ENCODE peak calls at places on chromosomes 5 and 9, in nine cellular contexts. One of them, this sample, is unnamed.

GRCh38 chr9:133467101-133467500 is 7.3 kb downstream of the CACFD1 start:
- DNase-seq in upper lobe of right lung: no peak
- DNase-seq in neuronal stem cell: no peak
- DNase-seq in pancreas: no peak
- DNase-seq in CD8-positive, alpha-beta T cell: no peak
- DNase-seq in adipocyte: no peak
- DNase-seq in psoas muscle: no peak
- DNase-seq in Peyer's patch: no peak
- DNase-seq in spleen: no peak
- DNase-seq in this sample: no peak

GRCh38 chr5:76499528-76500161 is 96.6 kb downstream of the IQGAP2 start:
- DNase-seq in psoas muscle: no peak
- DNase-seq in adipocyte: no peak
- DNase-seq in CD8-positive, alpha-beta T cell: no peak
- DNase-seq in pancreas: no peak
- DNase-seq in Peyer's patch: no peak
- DNase-seq in spleen: no peak
- DNase-seq in upper lobe of right lung: no peak
- DNase-seq in neuronal stem cell: no peak
- DNase-seq in this sample: no peak

GRCh38 chr5:50886657-50887056 is 220.2 kb downstream of the PARP8 start:
- DNase-seq in upper lobe of right lung: no peak
- DNase-seq in psoas muscle: no peak
- DNase-seq in pancreas: no peak
- DNase-seq in spleen: no peak
- DNase-seq in Peyer's patch: no peak
- DNase-seq in CD8-positive, alpha-beta T cell: no peak
- DNase-seq in adipocyte: no peak
- DNase-seq in neuronal stem cell: no peak
- DNase-seq in this sample: no peak

GRCh38 chr9:77834898-77835505 is 186.9 kb upstream of the GNA14 start:
- DNase-seq in upper lobe of right lung: no peak
- DNase-seq in adipocyte: no peak
- DNase-seq in CD8-positive, alpha-beta T cell: no peak
- DNase-seq in Peyer's patch: no peak
- DNase-seq in pancreas: no peak
- DNase-seq in spleen: no peak
- DNase-seq in neuronal stem cell: no peak
- DNase-seq in psoas muscle: no peak
- DNase-seq in this sample: no peak

GRCh38 chr5:116046261-116046660 is 14.0 kb downstream of the ARL14EPL start:
- DNase-seq in Peyer's patch: no peak
- DNase-seq in pancreas: no peak
- DNase-seq in upper lobe of right lung: no peak
- DNase-seq in CD8-positive, alpha-beta T cell: no peak
- DNase-seq in neuronal stem cell: no peak
- DNase-seq in spleen: no peak
- DNase-seq in psoas muscle: no peak
- DNase-seq in adipocyte: no peak
- DNase-seq in this sample: no peak

GRCh38 chr5:40680741-40681350 is 1.1 kb downstream of the PTGER4 start:
- DNase-seq in neuronal stem cell: no peak
- DNase-seq in upper lobe of right lung: peak; percentile 67
- DNase-seq in CD8-positive, alpha-beta T cell: peak; percentile 62
- DNase-seq in adipocyte: no peak
- DNase-seq in psoas muscle: peak; percentile 23
- DNase-seq in pancreas: peak; percentile 41
- DNase-seq in spleen: peak; percentile 89
- DNase-seq in Peyer's patch: no peak
- DNase-seq in this sample: no peak

GRCh38 chr9:101433229-101433628 is 2.3 kb downstream of the ALDOB start:
- DNase-seq in Peyer's patch: no peak
- DNase-seq in adipocyte: no peak
- DNase-seq in pancreas: no peak
- DNase-seq in psoas muscle: no peak
- DNase-seq in CD8-positive, alpha-beta T cell: no peak
- DNase-seq in upper lobe of right lung: no peak
- DNase-seq in neuronal stem cell: no peak
- DNase-seq in spleen: no peak
- DNase-seq in this sample: no peak

GRCh38 chr9:5553211-5553610 is 42.9 kb downstream of the PDCD1LG2 start:
- DNase-seq in psoas muscle: no peak
- DNase-seq in neuronal stem cell: no peak
- DNase-seq in spleen: no peak
- DNase-seq in pancreas: no peak
- DNase-seq in upper lobe of right lung: no peak
- DNase-seq in Peyer's patch: no peak
- DNase-seq in CD8-positive, alpha-beta T cell: no peak
- DNase-seq in adipocyte: peak; percentile 68
- DNase-seq in this sample: peak; percentile 35

GRCh38 chr9:132283863-132284262 is 70.9 kb downstream of the SETX start:
- DNase-seq in neuronal stem cell: no peak
- DNase-seq in upper lobe of right lung: no peak
- DNase-seq in pancreas: no peak
- DNase-seq in Peyer's patch: no peak
- DNase-seq in psoas muscle: no peak
- DNase-seq in spleen: no peak
- DNase-seq in adipocyte: peak; percentile 40
- DNase-seq in CD8-positive, alpha-beta T cell: no peak
- DNase-seq in this sample: no peak

GRCh38 chr5:32461441-32462120 is 17.0 kb upstream of the ZFR start:
- DNase-seq in adipocyte: no peak
- DNase-seq in Peyer's patch: no peak
- DNase-seq in psoas muscle: no peak
- DNase-seq in neuronal stem cell: no peak
- DNase-seq in upper lobe of right lung: no peak
- DNase-seq in CD8-positive, alpha-beta T cell: no peak
- DNase-seq in pancreas: no peak
- DNase-seq in spleen: no peak
- DNase-seq in this sample: no peak

GRCh38 chr9:69955536-69956355 is 87.9 kb upstream of the MAMDC2 start:
- DNase-seq in pancreas: no peak
- DNase-seq in adipocyte: no peak
- DNase-seq in psoas muscle: no peak
- DNase-seq in neuronal stem cell: no peak
- DNase-seq in spleen: no peak
- DNase-seq in Peyer's patch: no peak
- DNase-seq in CD8-positive, alpha-beta T cell: no peak
- DNase-seq in upper lobe of right lung: no peak
- DNase-seq in this sample: no peak

GRCh38 chr5:150559088-150559487 is 51.2 kb downstream of the NDST1 start:
- DNase-seq in Peyer's patch: peak; percentile 18
- DNase-seq in pancreas: no peak
- DNase-seq in psoas muscle: no peak
- DNase-seq in adipocyte: no peak
- DNase-seq in CD8-positive, alpha-beta T cell: no peak
- DNase-seq in spleen: no peak
- DNase-seq in neuronal stem cell: no peak
- DNase-seq in upper lobe of right lung: no peak
- DNase-seq in this sample: no peak

GRCh38 chr9:123364241-123364824 is 8.3 kb downstream of the CRB2 start:
- DNase-seq in pancreas: no peak
- DNase-seq in upper lobe of right lung: no peak
- DNase-seq in Peyer's patch: no peak
- DNase-seq in adipocyte: peak; percentile 27
- DNase-seq in spleen: no peak
- DNase-seq in CD8-positive, alpha-beta T cell: no peak
- DNase-seq in psoas muscle: no peak
- DNase-seq in neuronal stem cell: no peak
- DNase-seq in this sample: no peak

GRCh38 chr5:139275536-139276297 is 17.8 kb upstream of the MATR3 start:
- DNase-seq in psoas muscle: no peak
- DNase-seq in spleen: no peak
- DNase-seq in Peyer's patch: no peak
- DNase-seq in neuronal stem cell: no peak
- DNase-seq in upper lobe of right lung: no peak
- DNase-seq in CD8-positive, alpha-beta T cell: no peak
- DNase-seq in pancreas: no peak
- DNase-seq in adipocyte: no peak
- DNase-seq in this sample: no peak

GRCh38 chr5:139278540-139279274 is 14.8 kb upstream of the MATR3 start:
- DNase-seq in adipocyte: no peak
- DNase-seq in CD8-positive, alpha-beta T cell: no peak
- DNase-seq in spleen: no peak
- DNase-seq in upper lobe of right lung: no peak
- DNase-seq in psoas muscle: no peak
- DNase-seq in Peyer's patch: no peak
- DNase-seq in neuronal stem cell: no peak
- DNase-seq in pancreas: no peak
- DNase-seq in this sample: no peak

GRCh38 chr5:139276426-139276825 is 17.1 kb upstream of the MATR3 start:
- DNase-seq in spleen: no peak
- DNase-seq in upper lobe of right lung: no peak
- DNase-seq in CD8-positive, alpha-beta T cell: no peak
- DNase-seq in Peyer's patch: no peak
- DNase-seq in pancreas: no peak
- DNase-seq in psoas muscle: no peak
- DNase-seq in neuronal stem cell: no peak
- DNase-seq in adipocyte: no peak
- DNase-seq in this sample: no peak

GRCh38 chr5:139273572-139274264 is 19.8 kb upstream of the MATR3 start:
- DNase-seq in CD8-positive, alpha-beta T cell: peak; percentile 83
- DNase-seq in spleen: peak; percentile 97
- DNase-seq in upper lobe of right lung: peak; percentile 95
- DNase-seq in adipocyte: peak; percentile 88
- DNase-seq in psoas muscle: peak; percentile 89
- DNase-seq in pancreas: peak; percentile 92
- DNase-seq in Peyer's patch: peak; percentile 94
- DNase-seq in neuronal stem cell: peak; percentile 88
- DNase-seq in this sample: peak; percentile 97

DNA sequence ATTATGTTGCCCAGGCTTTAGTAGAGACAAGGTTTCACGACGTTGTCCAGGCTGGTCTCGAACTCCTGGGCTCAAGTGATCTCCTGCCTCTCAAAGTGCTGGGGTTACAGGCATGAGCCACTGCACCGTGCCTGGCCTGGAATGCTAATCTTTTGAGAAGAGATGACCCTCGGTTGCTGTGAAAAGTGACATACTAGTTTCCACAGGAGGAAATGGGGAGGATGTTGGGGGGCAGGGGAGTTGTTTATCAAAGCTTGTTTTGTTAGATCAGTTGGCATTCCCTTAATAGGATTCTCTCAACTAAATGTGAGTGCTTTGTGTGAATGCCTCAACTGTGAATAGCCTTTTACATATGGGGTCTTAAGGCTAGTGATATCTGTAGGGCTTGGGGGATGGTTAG is 16.4 kb upstream of the MATR3 start:
- DNase-seq in neuronal stem cell: no peak
- DNase-seq in adipocyte: no peak
- DNase-seq in psoas muscle: no peak
- DNase-seq in pancreas: no peak
- DNase-seq in Peyer's patch: no peak
- DNase-seq in CD8-positive, alpha-beta T cell: no peak
- DNase-seq in spleen: no peak
- DNase-seq in upper lobe of right lung: no peak
- DNase-seq in this sample: no peak
- H3K4me1 ChIP-seq in neuronal stem cell: peaks cover 18% of the 10 kb centered on the region
- H3K4me1 ChIP-seq in adipocyte: peaks cover 44% of the 10 kb centered on the region
- H3K4me1 ChIP-seq in psoas muscle: peaks cover 78% of the 10 kb centered on the region
- H3K4me1 ChIP-seq in pancreas: peaks cover 39% of the 10 kb centered on the region
- H3K4me1 ChIP-seq in Peyer's patch: peaks cover 4% of the 10 kb centered on the region
- H3K4me1 ChIP-seq in CD8-positive, alpha-beta T cell: peaks cover 35% of the 10 kb centered on the region
- H3K4me1 ChIP-seq in spleen: peaks cover 17% of the 10 kb centered on the region
- H3K4me1 ChIP-seq in upper lobe of right lung: peaks cover 13% of the 10 kb centered on the region
- H3K4me1 ChIP-seq in this sample: peaks cover 30% of the 10 kb centered on the region

GRCh38 chr5:137279631-137280236 is 219.4 kb downstream of the SPOCK1 start:
- DNase-seq in CD8-positive, alpha-beta T cell: no peak
- DNase-seq in pancreas: no peak
- DNase-seq in psoas muscle: no peak
- DNase-seq in neuronal stem cell: no peak
- DNase-seq in upper lobe of right lung: no peak
- DNase-seq in Peyer's patch: no peak
- DNase-seq in spleen: no peak
- DNase-seq in adipocyte: no peak
- DNase-seq in this sample: no peak
- H3K4me3 ChIP-seq in CD8-positive, alpha-beta T cell: no peak overlapping the region
- H3K4me3 ChIP-seq in pancreas: no peak overlapping the region
- H3K4me3 ChIP-seq in psoas muscle: no peak overlapping the region
- H3K4me3 ChIP-seq in neuronal stem cell: no peak overlapping the region
- H3K4me3 ChIP-seq in upper lobe of right lung: no peak overlapping the region
- H3K4me3 ChIP-seq in Peyer's patch: no peak overlapping the region
- H3K4me3 ChIP-seq in spleen: no peak overlapping the region
- H3K4me3 ChIP-seq in adipocyte: no peak overlapping the region
- H3K4me3 ChIP-seq in this sample: no peak overlapping the region

GRCh38 chr9:15485836-15486678 is 24.7 kb downstream of the PSIP1 start:
- DNase-seq in psoas muscle: no peak
- DNase-seq in CD8-positive, alpha-beta T cell: no peak
- DNase-seq in upper lobe of right lung: no peak
- DNase-seq in Peyer's patch: no peak
- DNase-seq in spleen: no peak
- DNase-seq in adipocyte: peak; percentile 70
- DNase-seq in pancreas: no peak
- DNase-seq in neuronal stem cell: no peak
- DNase-seq in this sample: no peak

GRCh38 chr9:15492485-15493150 is 18.2 kb downstream of the PSIP1 start:
- DNase-seq in pancreas: no peak
- DNase-seq in psoas muscle: no peak
- DNase-seq in CD8-positive, alpha-beta T cell: no peak
- DNase-seq in Peyer's patch: no peak
- DNase-seq in spleen: no peak
- DNase-seq in neuronal stem cell: no peak
- DNase-seq in adipocyte: no peak
- DNase-seq in upper lobe of right lung: no peak
- DNase-seq in this sample: no peak

GRCh38 chr9:15491950-15492349 is 18.8 kb downstream of the PSIP1 start:
- DNase-seq in Peyer's patch: no peak
- DNase-seq in pancreas: no peak
- DNase-seq in adipocyte: no peak
- DNase-seq in spleen: no peak
- DNase-seq in CD8-positive, alpha-beta T cell: no peak
- DNase-seq in neuronal stem cell: no peak
- DNase-seq in psoas muscle: no peak
- DNase-seq in upper lobe of right lung: no peak
- DNase-seq in this sample: no peak
- H3K36me3 ChIP-seq in Peyer's patch: no peaks in the 10 kb centered on the region
- H3K36me3 ChIP-seq in pancreas: no peaks in the 10 kb centered on the region
- H3K36me3 ChIP-seq in adipocyte: no peaks in the 10 kb centered on the region
- H3K36me3 ChIP-seq in spleen: peaks cover 60% of the 10 kb centered on the region
- H3K36me3 ChIP-seq in CD8-positive, alpha-beta T cell: no peaks in the 10 kb centered on the region
- H3K36me3 ChIP-seq in neuronal stem cell: peaks cover 23% of the 10 kb centered on the region
- H3K36me3 ChIP-seq in psoas muscle: no peaks in the 10 kb centered on the region
- H3K36me3 ChIP-seq in upper lobe of right lung: peaks cover 3% of the 10 kb centered on the region
- H3K36me3 ChIP-seq in this sample: no peaks in the 10 kb centered on the region

DNA sequence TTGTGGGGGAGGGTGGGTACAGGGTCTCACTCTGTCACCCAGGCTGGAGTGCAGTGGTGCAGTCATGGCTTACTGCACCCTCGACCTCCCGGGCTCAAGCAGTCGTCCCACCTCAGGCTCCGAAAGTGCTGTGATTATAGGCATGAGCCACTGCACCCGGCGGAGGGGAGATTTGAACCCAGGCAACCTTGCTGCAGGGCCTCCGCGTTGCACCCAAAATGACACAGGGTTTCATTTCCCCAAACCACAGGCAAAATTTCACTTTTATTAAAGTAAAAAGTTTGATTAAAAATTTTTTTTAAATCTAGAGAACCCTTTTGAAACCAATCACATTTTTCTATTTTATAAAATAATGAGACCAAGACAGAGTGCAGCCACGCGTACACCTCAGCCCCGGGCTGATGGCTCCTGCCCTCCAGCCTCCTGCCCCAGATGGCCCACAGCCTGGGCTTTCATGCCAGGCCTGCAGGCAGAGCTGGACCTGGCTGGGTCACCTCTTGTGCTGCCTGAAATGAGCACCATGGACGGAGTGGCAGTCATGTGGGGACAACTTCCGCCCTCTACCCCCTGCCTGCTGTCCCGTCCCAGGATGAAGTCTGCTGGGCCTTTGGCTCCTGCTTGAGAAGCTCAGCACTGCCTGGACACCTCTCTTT is 30.5 kb downstream of the USP20 start:
- DNase-seq in pancreas: no peak
- DNase-seq in spleen: no peak
- DNase-seq in adipocyte: no peak
- DNase-seq in upper lobe of right lung: no peak
- DNase-seq in CD8-positive, alpha-beta T cell: no peak
- DNase-seq in psoas muscle: no peak
- DNase-seq in Peyer's patch: no peak
- DNase-seq in neuronal stem cell: no peak
- DNase-seq in this sample: no peak
- H3K4me1 ChIP-seq in pancreas: no peaks in the 10 kb centered on the region
- H3K4me1 ChIP-seq in spleen: peaks cover 7% of the 10 kb centered on the region
- H3K4me1 ChIP-seq in adipocyte: no peaks in the 10 kb centered on the region
- H3K4me1 ChIP-seq in upper lobe of right lung: no peaks in the 10 kb centered on the region
- H3K4me1 ChIP-seq in CD8-positive, alpha-beta T cell: peaks cover 92% of the 10 kb centered on the region
- H3K4me1 ChIP-seq in psoas muscle: no peaks in the 10 kb centered on the region
- H3K4me1 ChIP-seq in Peyer's patch: no peaks in the 10 kb centered on the region
- H3K4me1 ChIP-seq in neuronal stem cell: no peaks in the 10 kb centered on the region
- H3K4me1 ChIP-seq in this sample: no peaks in the 10 kb centered on the region

This sample was measured in SJSA1.